ENCODE peak calls at places on chromosome X, in nine cellular contexts. D, H, M, K, X, O, U, V and Q are unnamed samples.

GRCh38 chrX:17022205-17022604 is 75.7 kb downstream of the REPS2 start:
- DNase-seq in D (peak; percentile 76), H (no peak), M (no peak), K (peak; percentile 90), X (no peak), O (peak; percentile 72), U (no peak), V (peak; percentile 46), Q (no peak)

GRCh38 chrX:7514871-7515599 is 327.9 kb upstream of the VCX start:
- DNase-seq in D (no peak), H (no peak), M (no peak), K (peak; percentile 74), X (no peak), O (no peak), U (no peak), V (no peak), Q (no peak)

GRCh38 chrX:68929332-68930150 is 100.7 kb downstream of the EFNB1 start:
- DNase-seq in D (peak; percentile 82), H (no peak), M (no peak), K (peak; percentile 81), X (no peak), O (peak; percentile 81), U (no peak), V (peak; percentile 80), Q (no peak)

GRCh38 chrX:46130246-46130645 is 415.0 kb downstream of the ZNF674 start:
- DNase-seq in D (no peak), H (no peak), M (no peak), K (no peak), X (no peak), O (no peak), U (no peak), V (no peak), Q (no peak)

GRCh38 chrX:47422444-47422843 is 52.1 kb downstream of the ZNF157 start:
- DNase-seq in D (no peak), H (no peak), M (no peak), K (no peak), X (no peak), O (no peak), U (no peak), V (no peak), Q (no peak)

GRCh38 chrX:16826207-16826606 is 39.9 kb downstream of the TXLNG start:
- DNase-seq in D (peak; percentile 65), H (no peak), M (no peak), K (peak; percentile 77), X (no peak), O (peak; percentile 63), U (no peak), V (peak; percentile 68), Q (no peak)

GRCh38 chrX:71366674-71367256 is 608 bp downstream of the TAF1 start:
- DNase-seq in D (peak; percentile 33), H (peak; percentile 37), M (peak; percentile 65), K (no peak), X (no peak), O (peak; percentile 17), U (no peak), V (peak; percentile 25), Q (peak; percentile 84)

GRCh38 chrX:39527045-39527444 is 570.7 kb downstream of the BCOR start:
- DNase-seq in D (peak; percentile 77), H (no peak), M (no peak), K (peak; percentile 79), X (no peak), O (peak; percentile 6), U (peak; percentile 0), V (peak; percentile 53), Q (no peak)

GRCh38 chrX:49184294-49185061 is 1.7 kb downstream of the PRICKLE3 start:
- DNase-seq in D (peak; percentile 92), H (peak; percentile 90), M (peak; percentile 93), K (peak; percentile 86), X (peak; percentile 89), O (peak; percentile 85), U (peak; percentile 38), V (peak; percentile 91), Q (peak; percentile 98)

GRCh38 chrX:152945021-152945979 is 47.4 kb downstream of the ZNF185 start:
- DNase-seq in D (no peak), H (peak; percentile 20), M (no peak), K (no peak), X (no peak), O (no peak), U (no peak), V (no peak), Q (no peak)

GRCh38 chrX:117335209-117335608 is 781.4 kb downstream of the KLHL13 start:
- DNase-seq in D (no peak), H (no peak), M (no peak), K (no peak), X (no peak), O (no peak), U (no peak), V (no peak), Q (no peak)

GRCh38 chrX:150456941-150457340 is 93.8 kb downstream of the MAMLD1 start:
- DNase-seq in D (no peak), H (no peak), M (no peak), K (no peak), X (no peak), O (no peak), U (no peak), V (no peak), Q (no peak)

GRCh38 chrX:101904996-101905395 is 26.8 kb downstream of the ZMAT1 start:
- DNase-seq in D (no peak), H (no peak), M (no peak), K (no peak), X (no peak), O (no peak), U (no peak), V (no peak), Q (no peak)

GRCh38 chrX:55161581-55161980 is 58.6 kb upstream of the PAGE5 start:
- DNase-seq in D (peak; percentile 30), H (no peak), M (no peak), K (peak; percentile 0), X (no peak), O (peak; percentile 7), U (no peak), V (no peak), Q (no peak)

GRCh38 chrX:53595266-53595810 is 91.2 kb downstream of the HUWE1 start:
- DNase-seq in D (no peak), H (no peak), M (no peak), K (no peak), X (no peak), O (no peak), U (no peak), V (no peak), Q (no peak)

GRCh38 chrX:105260291-105261043 is 40.0 kb upstream of the TEX13A start:
- DNase-seq in D (no peak), H (no peak), M (no peak), K (no peak), X (no peak), O (no peak), U (no peak), V (no peak), Q (no peak)
- TF ChIP-seq CTCF in D (no peak), H (no peak), M (no peak), K (peak; percentile 6), X (no peak), O (no peak), U (no peak), V (no peak), Q (no peak)

DNA sequence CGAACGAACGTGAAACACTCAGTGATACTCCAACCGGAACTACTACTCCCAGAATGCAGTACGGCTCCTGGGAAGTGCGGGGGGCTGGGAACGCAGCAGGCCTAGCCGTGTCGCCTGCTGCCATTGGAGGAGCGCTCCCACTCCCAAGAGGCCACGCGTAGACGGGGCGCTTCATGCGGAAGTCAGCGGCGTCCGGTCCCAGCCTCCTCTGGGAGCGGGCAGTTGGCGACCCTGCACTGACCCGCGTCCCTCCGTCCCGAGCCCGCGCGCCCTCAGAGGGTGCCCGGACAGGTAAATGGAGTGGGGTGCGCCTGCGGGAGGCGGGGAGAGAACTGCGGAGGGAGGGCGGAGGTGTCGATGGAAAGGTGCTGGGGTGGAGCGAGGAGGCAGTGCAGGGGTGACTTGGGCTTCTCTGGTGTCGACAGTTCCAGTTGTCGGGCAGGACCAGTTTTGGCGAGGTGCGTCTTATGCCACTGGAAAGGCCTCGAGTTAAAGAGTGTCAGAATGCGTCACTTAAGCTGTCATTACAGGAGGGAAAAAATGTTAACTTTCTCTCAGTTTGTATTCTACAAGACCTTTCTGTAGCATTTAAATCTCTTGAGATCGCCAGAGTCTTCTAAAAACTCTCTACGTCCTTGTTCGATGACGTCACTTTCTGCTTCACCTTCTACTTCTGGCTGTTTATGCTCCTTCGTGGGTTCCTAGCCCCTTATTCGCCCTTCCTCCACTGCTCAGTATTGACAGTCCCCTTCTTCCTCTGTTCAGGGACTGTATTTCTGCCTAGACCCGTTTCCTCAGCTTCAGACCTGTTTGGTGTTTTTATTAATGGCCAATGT is at the start of gene VAMP7:
- DNase-seq in D (peak; percentile 90), H (peak; percentile 91), M (peak; percentile 92), K (peak; percentile 86), X (peak; percentile 79), O (peak; percentile 87), U (peak; percentile 51), V (peak; percentile 88), Q (peak; percentile 95)
- H3K4me3 ChIP-seq in D (peak within 1 kb of the TSS; percentile 44), H (peak within 1 kb of the TSS; percentile 44), M (peak within 1 kb of the TSS; percentile 67), K (peak within 1 kb of the TSS; percentile 79), X (peak within 1 kb of the TSS; percentile 69), O (peak within 1 kb of the TSS; percentile 71), U (peak within 1 kb of the TSS; percentile 61), V (peak within 1 kb of the TSS; percentile 79), Q (peak within 1 kb of the TSS; percentile 28)

DNA sequence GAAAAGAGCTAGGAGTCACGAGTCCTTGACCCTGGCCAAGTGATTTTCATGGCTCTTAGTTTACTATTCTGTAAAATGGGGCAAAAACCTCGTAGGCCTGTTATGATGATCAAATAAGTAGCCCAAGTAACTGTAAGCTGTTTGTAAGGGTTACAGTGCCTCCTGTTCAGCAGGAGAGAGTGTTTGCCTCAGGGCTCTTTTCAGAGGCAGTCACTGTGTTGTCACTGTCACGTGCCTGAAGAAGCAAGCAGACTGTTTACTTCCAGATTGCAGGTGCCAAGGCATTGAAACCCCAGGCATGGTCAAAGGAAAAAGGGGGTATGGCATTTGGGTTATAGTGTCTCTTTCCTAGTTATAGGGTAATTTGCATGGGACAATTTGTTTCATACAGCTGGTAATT is 4.5 kb downstream of the RAB39B start:
- DNase-seq in D (no peak), H (no peak), M (no peak), K (no peak), X (no peak), O (no peak), U (no peak), V (no peak), Q (no peak)
- TF ChIP-seq CTCF in D (no peak), H (no peak), M (no peak), K (no peak), X (no peak), O (no peak), U (no peak), V (no peak), Q (no peak)

DNA sequence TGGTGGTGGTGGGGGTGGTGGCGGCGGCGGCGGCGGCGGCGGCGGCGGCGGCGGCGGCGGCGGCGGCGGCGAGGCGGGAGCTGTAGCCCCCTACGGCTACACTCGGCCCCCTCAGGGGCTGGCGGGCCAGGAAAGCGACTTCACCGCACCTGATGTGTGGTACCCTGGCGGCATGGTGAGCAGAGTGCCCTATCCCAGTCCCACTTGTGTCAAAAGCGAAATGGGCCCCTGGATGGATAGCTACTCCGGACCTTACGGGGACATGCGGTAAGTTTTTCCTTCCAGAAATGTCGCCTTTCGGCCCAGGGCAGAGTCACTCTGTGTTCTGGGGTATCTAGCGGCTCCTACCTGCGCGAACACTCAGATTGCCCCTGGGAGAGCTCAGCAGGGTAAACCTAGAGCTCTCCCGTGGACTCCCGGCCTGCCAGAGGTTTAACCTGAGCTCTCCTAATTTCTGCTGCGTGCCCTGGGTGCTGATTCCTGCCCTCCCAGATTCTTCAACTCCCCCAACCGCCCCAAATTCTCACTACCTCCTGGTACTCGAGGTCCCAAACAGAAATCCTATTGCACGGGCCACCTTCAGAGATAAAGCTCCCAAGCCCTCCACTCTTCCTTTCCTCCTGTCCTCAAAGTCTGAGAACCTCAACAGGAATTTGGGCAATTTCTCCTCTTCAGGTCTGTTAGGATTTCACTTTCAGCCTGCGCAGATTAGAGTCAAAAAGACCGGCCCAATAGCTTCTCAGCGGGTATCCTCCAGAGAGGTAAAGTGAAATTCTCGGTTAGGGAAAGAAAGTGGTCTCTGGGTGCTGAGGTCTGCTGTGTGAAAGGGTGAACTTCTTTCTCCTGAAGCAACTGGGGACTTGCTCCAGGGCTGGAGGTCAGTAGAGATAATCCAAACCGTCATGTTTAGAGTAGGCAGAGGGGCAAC is 2.9 kb downstream of the AR start:
- DNase-seq in D (no peak), H (no peak), M (no peak), K (no peak), X (no peak), O (no peak), U (no peak), V (no peak), Q (no peak)
- H3K4me3 ChIP-seq in D (peak overlapping the region; percentile 40), H (peak overlapping the region; percentile 21), M (peak overlapping the region; percentile 45), K (peak overlapping the region; percentile 64), X (peak overlapping the region; percentile 54), O (peak overlapping the region; percentile 50), U (peak overlapping the region; percentile 66), V (peak overlapping the region; percentile 53), Q (no peak overlapping the region)